ENCODE peak calls at places on chromosomes 2 and 18, in seven cellular contexts. B, D, Y, C, L, X and J are unnamed samples. For H3K4me1, the result is how much of the 10 kb centered on the place peaks cover.

GRCh38 chr2:150165479-150165878 is 322.0 kb downstream of the RND3 start:
- DNase-seq in Y (no peak), B (no peak), D (no peak), X (no peak), L (no peak), C (peak), J (no peak)

GRCh38 chr2:144331652-144332355 is 188.1 kb downstream of the ZEB2 start:
- DNase-seq in B (peak), X (peak), D (no peak), L (no peak), C (no peak), Y (peak), J (peak)

GRCh38 chr2:137252934-137253333 is 487.6 kb downstream of the THSD7B start:
- DNase-seq in L (no peak), X (no peak), Y (no peak), C (no peak), D (no peak), B (no peak), J (no peak)

GRCh38 chr2:11889101-11889850 is 142.8 kb downstream of the LPIN1 start:
- DNase-seq in X (no peak), C (no peak), L (no peak), B (no peak), D (no peak), Y (no peak), J (no peak)

GRCh38 chr2:174967693-174968260 is 37.4 kb downstream of the CHN1 start:
- DNase-seq in B (no peak), L (no peak), Y (no peak), D (no peak), X (no peak), C (no peak), J (no peak)

GRCh38 chr2:178331474-178332431 is 119.2 kb downstream of the PRKRA start:
- DNase-seq in D (no peak), X (no peak), C (no peak), L (no peak), Y (no peak), B (no peak), J (peak)

GRCh38 chr2:191064590-191064989 is 50.6 kb upstream of the STAT1 start:
- DNase-seq in X (no peak), L (peak), C (no peak), Y (no peak), D (no peak), B (no peak), J (no peak)

GRCh38 chr2:45301307-45302010 is 292.2 kb upstream of the SIX2 start:
- DNase-seq in X (no peak), B (no peak), Y (no peak), L (no peak), D (no peak), C (no peak), J (no peak)

DNA sequence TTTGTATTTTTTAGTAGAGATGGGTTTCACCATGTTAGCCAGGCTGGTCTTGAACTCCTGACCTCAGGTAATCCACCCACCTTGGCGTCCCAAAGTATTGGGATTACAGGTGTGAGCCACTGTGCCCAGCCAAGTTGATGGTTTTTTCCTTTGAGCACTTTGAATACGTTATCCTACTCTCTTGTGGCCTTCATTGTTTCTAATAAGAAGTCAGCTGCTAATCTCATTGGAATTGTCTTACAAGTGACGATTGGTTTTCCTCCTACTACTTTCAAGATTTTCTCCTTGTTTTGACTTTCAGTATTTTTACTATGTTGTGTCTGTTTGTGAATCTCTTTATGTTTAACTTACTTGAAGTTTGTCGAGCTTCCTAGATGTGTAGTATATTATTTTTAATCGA is 88.5 kb downstream of the TMEM200C start:
- DNase-seq in X (no peak), L (no peak), C (no peak), B (no peak), Y (no peak), D (no peak), J (no peak)
- H3K4me1 ChIP-seq in X (under half), L (under half), C (under half), B (under half), Y (under half), D (under half), J (under half)

GRCh38 chr18:50967714-50968661 is at the start of gene ELAC1:
- DNase-seq in C (peak), Y (peak), L (peak), X (peak), B (peak), D (peak), J (peak)
- TF ChIP-seq CTCF in C (no peak), Y (peak), L (peak), X (no peak), B (peak), D (no peak), J (no peak)

GRCh38 chr2:172439509-172439860 is 12.1 kb downstream of the ITGA6 start:
- DNase-seq in B (no peak), C (no peak), Y (no peak), X (no peak), L (no peak), D (no peak), J (no peak)

GRCh38 chr2:172438741-172439508 is 11.5 kb downstream of the ITGA6 start:
- DNase-seq in X (no peak), C (peak), B (no peak), L (no peak), D (no peak), Y (no peak), J (no peak)

GRCh38 chr2:172436889-172437288 is 9.5 kb downstream of the ITGA6 start:
- DNase-seq in Y (no peak), L (no peak), C (no peak), X (no peak), B (no peak), D (no peak), J (no peak)

GRCh38 chr2:172438064-172438421 is 10.7 kb downstream of the ITGA6 start:
- DNase-seq in B (no peak), L (no peak), X (no peak), D (no peak), Y (no peak), C (no peak), J (no peak)

GRCh38 chr2:172437419-172438063 is 10.2 kb downstream of the ITGA6 start:
- DNase-seq in B (no peak), Y (no peak), X (no peak), C (no peak), D (no peak), L (no peak), J (no peak)
- H3K4me1 ChIP-seq in B (under half), Y (under half), X (under half), C (under half), D (under half), L (under half), J (under half)

GRCh38 chr2:120182019-120182560 is 41.1 kb downstream of the TMEM185B start:
- DNase-seq in X (no peak), D (no peak), C (no peak), L (no peak), B (no peak), Y (no peak), J (no peak)
- TF ChIP-seq CTCF in X (no peak), D (peak), C (no peak), L (no peak), B (peak), Y (no peak), J (no peak)

GRCh38 chr2:105782123-105782522 is 37.4 kb downstream of the NCK2 start:
- DNase-seq in B (no peak), C (no peak), X (no peak), D (no peak), L (no peak), Y (no peak), J (no peak)

GRCh38 chr2:105782646-105783045 is 37.9 kb downstream of the NCK2 start:
- DNase-seq in Y (no peak), B (no peak), D (no peak), L (no peak), X (no peak), C (no peak), J (no peak)

GRCh38 chr2:105783972-105784371 is 39.3 kb downstream of the NCK2 start:
- DNase-seq in L (no peak), B (no peak), D (no peak), C (no peak), Y (no peak), X (no peak), J (no peak)

GRCh38 chr2:105784577-105784976 is 39.9 kb downstream of the NCK2 start:
- DNase-seq in D (no peak), B (no peak), L (no peak), X (no peak), Y (no peak), C (no peak), J (no peak)

GRCh38 chr2:105783151-105783738 is 38.5 kb downstream of the NCK2 start:
- DNase-seq in L (no peak), B (no peak), D (no peak), C (no peak), X (no peak), Y (no peak), J (no peak)
- H3K4me1 ChIP-seq in L (under half), B (under half), D (under half), C (under half), X (under half), Y (under half), J (under half)

DNA sequence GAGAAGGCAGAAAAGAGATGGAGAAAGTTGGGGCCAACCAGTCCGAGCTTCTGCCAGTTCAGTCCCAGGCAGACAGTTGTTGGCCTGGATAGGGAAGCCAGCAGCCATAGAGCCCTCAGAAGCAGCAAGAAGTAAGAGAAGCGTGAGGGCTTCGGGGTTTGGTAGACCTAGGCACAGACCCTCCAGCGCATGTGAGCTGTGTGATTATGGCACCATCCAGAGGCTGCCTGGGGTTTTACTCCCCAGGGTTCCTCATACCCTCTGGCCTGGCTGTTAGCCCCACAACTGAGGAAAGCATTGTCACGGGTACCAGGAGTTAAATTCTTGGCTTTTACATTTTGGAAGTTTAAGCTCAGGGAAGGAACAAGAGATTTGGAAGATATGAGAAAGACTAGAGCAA is 93.7 kb upstream of the RAB6C start:
- DNase-seq in Y (peak), X (no peak), D (peak), C (peak), L (no peak), B (peak), J (no peak)
- TF ChIP-seq CTCF in Y (peak), X (no peak), D (peak), C (peak), L (no peak), B (peak), J (no peak)

GRCh38 chr2:38665854-38666577 is at the start of gene GALM:
- DNase-seq in L (peak), X (peak), Y (peak), C (peak), B (peak), D (peak), J (peak)

GRCh38 chr2:38671303-38671702 is 5.4 kb downstream of the GALM start:
- DNase-seq in X (no peak), D (no peak), L (no peak), C (no peak), Y (no peak), B (peak), J (no peak)

GRCh38 chr2:38666578-38666926 is 638 bp downstream of the GALM start:
- DNase-seq in Y (no peak), L (no peak), B (no peak), C (peak), D (peak), X (no peak), J (no peak)

GRCh38 chr2:38668092-38668491 is 2.2 kb downstream of the GALM start:
- DNase-seq in L (no peak), D (no peak), C (no peak), X (no peak), Y (no peak), B (no peak), J (no peak)

DNA sequence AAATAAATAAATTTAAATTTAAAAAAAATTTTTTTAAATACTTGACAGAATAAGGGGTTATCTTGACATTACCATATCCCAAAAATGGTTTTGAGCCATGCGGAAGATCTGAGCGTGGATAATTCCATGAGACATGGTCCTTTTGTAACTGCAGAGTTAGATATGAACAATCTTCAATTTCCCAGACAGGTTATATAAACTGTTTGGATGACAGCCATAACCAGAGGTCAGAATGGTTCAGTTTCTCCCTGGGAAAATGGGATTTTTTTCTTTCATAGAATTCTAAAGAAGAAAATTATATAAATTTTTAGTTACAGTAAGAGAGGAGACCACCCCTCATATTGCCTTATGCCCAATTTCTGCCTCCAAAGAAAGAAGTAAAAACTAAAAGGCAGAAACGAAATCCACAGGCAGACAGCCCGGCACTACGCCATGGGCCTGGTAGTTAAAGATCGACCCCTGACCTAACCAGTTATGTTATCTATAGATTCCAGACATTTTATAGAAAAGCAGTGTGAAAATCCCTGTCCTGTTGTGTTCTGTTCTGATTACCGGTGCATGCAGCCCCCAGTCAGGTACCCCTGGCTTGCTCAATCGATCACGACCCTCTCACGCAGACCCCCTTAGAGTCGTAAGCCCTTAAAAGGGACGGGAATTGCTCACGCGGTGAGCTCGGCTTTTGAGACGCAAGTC is 3.0 kb downstream of the GALM start:
- DNase-seq in C (no peak), Y (no peak), D (peak), L (no peak), X (no peak), B (no peak), J (no peak)
- H3K4me1 ChIP-seq in C (under half), Y (under half), D (under half), L (under half), X (under half), B (under half), J (under half)

DNA sequence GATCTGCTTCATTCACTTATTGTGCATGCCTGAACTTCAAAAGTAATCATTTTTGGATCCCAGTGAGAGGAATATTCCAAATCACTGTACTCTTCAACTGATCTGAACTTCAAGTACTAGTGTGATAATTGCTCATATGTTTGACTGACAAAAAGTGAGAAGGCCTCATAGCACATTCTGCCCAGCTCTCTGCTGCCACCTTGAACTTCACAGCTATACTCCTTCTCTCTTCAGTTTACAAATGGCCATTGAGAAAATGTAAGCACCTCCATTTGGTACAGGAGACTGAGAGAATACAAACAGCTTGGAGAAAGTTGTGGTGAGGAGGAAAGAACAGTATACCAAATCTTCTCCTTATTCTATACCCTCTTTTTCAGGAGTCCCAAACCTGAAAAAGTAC is 946.0 kb upstream of the CHAC2 start:
- DNase-seq in B (no peak), D (no peak), X (no peak), L (no peak), Y (no peak), C (peak), J (no peak)
- TF ChIP-seq CTCF in B (peak), D (no peak), X (no peak), L (no peak), Y (peak), C (peak), J (no peak)

DNA sequence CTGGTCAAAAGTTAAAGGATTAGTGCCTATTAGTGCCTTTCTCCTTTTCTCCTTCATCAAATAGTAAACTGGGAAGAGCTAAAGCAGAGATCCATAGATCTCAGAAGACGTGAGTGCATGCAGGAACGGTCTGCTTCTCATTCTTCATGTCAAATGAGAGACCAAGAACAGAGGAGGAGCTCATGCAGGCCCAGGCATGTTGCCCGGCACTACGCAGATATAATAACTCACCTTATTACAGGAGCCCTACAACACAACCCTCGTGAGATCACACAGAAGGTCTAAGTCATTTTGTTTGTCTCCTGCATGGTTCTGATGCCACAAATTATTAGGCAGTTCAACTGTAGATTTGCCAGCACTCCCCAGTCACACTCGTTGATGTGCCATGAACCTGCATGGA is 71.8 kb downstream of the CMPK2 start:
- DNase-seq in B (no peak), X (no peak), C (no peak), Y (no peak), L (no peak), D (no peak), J (no peak)
- H3K4me1 ChIP-seq in B (under half), X (under half), C (under half), Y (under half), L (under half), D (under half), J (under half)

DNA sequence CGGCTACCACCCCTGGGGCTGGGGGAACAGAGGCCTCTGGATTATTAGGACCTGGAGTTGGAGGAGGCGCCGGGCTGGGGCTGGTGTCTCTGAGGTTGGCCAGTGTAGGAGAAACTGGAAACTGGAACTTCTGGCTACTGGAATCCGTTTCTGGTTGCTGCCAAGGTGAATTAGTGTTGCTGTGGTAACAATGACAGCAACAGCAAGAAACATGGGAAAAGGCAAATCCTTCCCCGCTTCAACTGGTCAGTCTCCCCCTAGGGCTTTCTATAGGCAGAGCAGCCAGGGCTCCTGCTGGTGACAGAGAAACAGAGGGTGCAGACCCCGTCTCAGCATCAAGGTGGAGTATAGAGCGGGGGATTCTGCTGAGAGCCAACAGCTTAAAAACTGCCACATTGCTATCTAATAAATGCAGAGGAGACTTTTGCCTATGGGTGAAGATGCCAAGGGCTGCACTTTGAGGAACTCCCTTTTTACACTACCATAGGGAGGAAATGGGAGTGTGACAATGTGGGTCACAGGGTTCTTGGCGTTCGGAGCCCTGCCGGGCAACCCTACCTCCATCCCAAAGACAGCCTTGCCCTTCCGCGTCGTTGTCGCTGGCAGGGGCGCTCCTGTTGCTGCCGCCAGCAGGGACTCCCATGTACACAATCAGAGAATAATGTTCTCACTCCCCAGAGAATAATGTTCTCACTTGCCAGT is 81.4 kb upstream of the CABLES1 start:
- DNase-seq in Y (peak), C (peak), L (no peak), D (no peak), X (no peak), B (peak), J (no peak)
- TF ChIP-seq CTCF in Y (peak), C (peak), L (no peak), D (peak), X (no peak), B (peak), J (no peak)